ENCODE peak calls at places on chromosomes 13 and 19, in eight cellular contexts. I, C, G, S, J, F, Q and U are unnamed samples.

GRCh38 chr13:30346789-30347167 is 39.4 kb upstream of the KATNAL1 start:
- DNase-seq in I (no peak), C (no peak), G (no peak), S (no peak), J (no peak), F (no peak), Q (no peak), U (no peak)

GRCh38 chr13:31951215-31951678 is 80.3 kb upstream of the FRY start:
- DNase-seq in I (peak), C (no peak), G (peak), S (peak), J (peak), F (no peak), Q (no peak), U (peak)

GRCh38 chr19:52778811-52779210 is 7.8 kb downstream of the ZNF600 start:
- DNase-seq in I (no peak), C (no peak), G (no peak), S (no peak), J (peak), F (no peak), Q (no peak), U (no peak)

GRCh38 chr19:34508540-34508939 is 27.0 kb downstream of the WTIP start:
- DNase-seq in I (no peak), C (no peak), G (no peak), S (no peak), J (no peak), F (no peak), Q (no peak), U (no peak)

GRCh38 chr13:58883405-58883804 is 1251.9 kb downstream of the PCDH17 start:
- DNase-seq in I (no peak), C (no peak), G (no peak), S (no peak), J (no peak), F (no peak), Q (no peak), U (no peak)

GRCh38 chr13:80379245-80379644 is 38.3 kb upstream of the SPRY2 start:
- DNase-seq in I (no peak), C (peak), G (peak), S (no peak), J (peak), F (no peak), Q (no peak), U (no peak)

GRCh38 chr19:45514376-45515051 is 7.2 kb downstream of the VASP start:
- DNase-seq in I (peak), C (no peak), G (no peak), S (no peak), J (no peak), F (no peak), Q (no peak), U (no peak)

GRCh38 chr19:41913476-41914190 is 14.6 kb downstream of the ERFL start:
- DNase-seq in I (no peak), C (no peak), G (no peak), S (no peak), J (no peak), F (no peak), Q (no peak), U (no peak)

GRCh38 chr19:48390188-48391099 is 907 bp downstream of the KDELR1 start:
- DNase-seq in I (peak), C (no peak), G (no peak), S (peak), J (peak), F (no peak), Q (no peak), U (peak)

GRCh38 chr13:20191311-20191901 is 1.3 kb downstream of the GJB2 start:
- DNase-seq in I (no peak), C (no peak), G (peak), S (peak), J (no peak), F (no peak), Q (no peak), U (no peak)

GRCh38 chr19:33902395-33902794 is 105.7 kb downstream of the KCTD15 start:
- DNase-seq in I (no peak), C (no peak), G (no peak), S (no peak), J (no peak), F (no peak), Q (no peak), U (no peak)

GRCh38 chr13:100633461-100633860 is 41.1 kb downstream of the TMTC4 start:
- DNase-seq in I (no peak), C (peak), G (peak), S (no peak), J (peak), F (no peak), Q (no peak), U (no peak)